ENCODE peak calls at places on chromosome 11, in four cellular contexts. Q, Y, Z and M are unnamed samples.

GRCh38 chr11:64220798-64221197 is 5.2 kb downstream of the TRPT1 start:
- DNase-seq in Q (no peak), Y (no peak), Z (no peak), M (no peak)

GRCh38 chr11:68812526-68812925 is 29.2 kb downstream of the CPT1A start:
- DNase-seq in Q (no peak), Y (peak; percentile 27), Z (peak; percentile 80), M (no peak)

GRCh38 chr11:28738549-28738948 is 630.4 kb downstream of the METTL15 start:
- DNase-seq in Q (no peak), Y (no peak), Z (no peak), M (no peak)

GRCh38 chr11:47991894-47992293 is 11.5 kb downstream of the PTPRJ start:
- DNase-seq in Q (no peak), Y (no peak), Z (no peak), M (no peak)

GRCh38 chr11:33742249-33742851 is 6.1 kb upstream of the CD59 start:
- DNase-seq in Q (no peak), Y (no peak), Z (no peak), M (no peak)

GRCh38 chr11:74681686-74682651 is 49.3 kb downstream of the CHRDL2 start:
- DNase-seq in Q (peak; percentile 86), Y (peak; percentile 62), Z (peak; percentile 26), M (no peak)

GRCh38 chr11:23730307-23730998 is 766.4 kb upstream of the LUZP2 start:
- DNase-seq in Q (no peak), Y (no peak), Z (no peak), M (no peak)

GRCh38 chr11:47626234-47626633 is 16.1 kb downstream of the MTCH2 start:
- DNase-seq in Q (no peak), Y (no peak), Z (no peak), M (no peak)

GRCh38 chr11:106644824-106645223 is 373.5 kb downstream of the GUCY1A2 start:
- DNase-seq in Q (no peak), Y (no peak), Z (no peak), M (no peak)

GRCh38 chr11:57073121-57073520 is 84.4 kb downstream of the OR5AK2 start:
- DNase-seq in Q (no peak), Y (no peak), Z (no peak), M (no peak)

GRCh38 chr11:26229270-26229669 is 102.7 kb upstream of the ANO3 start:
- DNase-seq in Q (no peak), Y (no peak), Z (no peak), M (no peak)

GRCh38 chr11:129259950-129260349 is 67.8 kb upstream of the ARHGAP32 start:
- DNase-seq in Q (no peak), Y (no peak), Z (no peak), M (no peak)

GRCh38 chr11:96303067-96303466 is 39.9 kb downstream of the MAML2 start:
- DNase-seq in Q (no peak), Y (no peak), Z (no peak), M (no peak)

GRCh38 chr11:82557274-82557673 is 176.4 kb downstream of the FAM181B start:
- DNase-seq in Q (peak; percentile 20), Y (peak; percentile 32), Z (peak; percentile 28), M (peak; percentile 7)

GRCh38 chr11:70538641-70539359 is 140.5 kb downstream of the CTTN start:
- DNase-seq in Q (no peak), Y (no peak), Z (no peak), M (no peak)

GRCh38 chr11:6438979-6439571 is 1.7 kb downstream of the HPX start:
- DNase-seq in Q (peak; percentile 29), Y (no peak), Z (peak; percentile 62), M (no peak)

GRCh38 chr11:69686452-69686851 is 11.3 kb upstream of the LTO1 start:
- DNase-seq in Q (no peak), Y (no peak), Z (no peak), M (no peak)

GRCh38 chr11:117502285-117502856 is 174.7 kb downstream of the CEP164 start:
- DNase-seq in Q (no peak), Y (no peak), Z (no peak), M (no peak)

GRCh38 chr11:9060700-9061111 is 30.7 kb downstream of the SCUBE2 start:
- DNase-seq in Q (no peak), Y (no peak), Z (no peak), M (peak; percentile 87)

DNA sequence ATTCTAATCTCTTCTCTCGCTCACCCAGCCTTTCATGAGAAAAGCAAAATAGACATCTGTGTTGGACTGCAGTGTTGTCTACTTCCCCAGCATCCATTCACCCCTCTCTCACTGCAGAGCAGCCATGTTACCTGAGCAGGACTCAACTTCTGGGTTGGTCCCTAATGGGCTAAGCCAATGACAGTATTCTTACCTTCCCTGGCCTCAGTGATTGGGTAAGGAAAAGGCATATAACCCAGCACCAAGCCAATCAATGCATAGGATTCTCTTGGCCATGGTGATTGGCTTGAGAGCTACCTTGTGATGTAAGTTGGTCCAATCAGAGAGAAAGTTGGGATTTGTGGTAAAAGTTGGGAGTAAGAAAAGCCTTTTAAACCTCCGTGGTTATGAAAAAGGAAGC is 99.8 kb upstream of the NECTIN1 start:
- DNase-seq in Q (no peak), Y (no peak), Z (no peak), M (no peak)
- H3K4me3 ChIP-seq in Q (no peak overlapping the region), Y (no peak overlapping the region), Z (no peak overlapping the region), M (no peak overlapping the region)

GRCh38 chr11:130312046-130312445 is 2.7 kb downstream of the ZBTB44 start:
- DNase-seq in Q (no peak), Y (no peak), Z (no peak), M (no peak)
- H3K4me3 ChIP-seq in Q (no peak overlapping the region), Y (no peak overlapping the region), Z (no peak overlapping the region), M (no peak overlapping the region)

GRCh38 chr11:66843776-66844495 is 695 bp downstream of the RCE1 start:
- DNase-seq in Q (no peak), Y (no peak), Z (no peak), M (no peak)

GRCh38 chr11:66845143-66845875 is 2.1 kb downstream of the RCE1 start:
- DNase-seq in Q (no peak), Y (no peak), Z (no peak), M (no peak)

GRCh38 chr11:66845876-66846212 is 2.6 kb downstream of the RCE1 start:
- DNase-seq in Q (no peak), Y (no peak), Z (no peak), M (no peak)

GRCh38 chr11:66842896-66843775 is at the start of gene RCE1:
- DNase-seq in Q (peak; percentile 86), Y (peak; percentile 91), Z (peak; percentile 91), M (peak; percentile 35)

GRCh38 chr11:66844496-66845142 is 1.4 kb downstream of the RCE1 start:
- DNase-seq in Q (no peak), Y (no peak), Z (no peak), M (no peak)
- H3K4me3 ChIP-seq in Q (no peak overlapping the region), Y (peak overlapping the region; percentile 90), Z (no peak overlapping the region), M (peak overlapping the region; percentile 65)

DNA sequence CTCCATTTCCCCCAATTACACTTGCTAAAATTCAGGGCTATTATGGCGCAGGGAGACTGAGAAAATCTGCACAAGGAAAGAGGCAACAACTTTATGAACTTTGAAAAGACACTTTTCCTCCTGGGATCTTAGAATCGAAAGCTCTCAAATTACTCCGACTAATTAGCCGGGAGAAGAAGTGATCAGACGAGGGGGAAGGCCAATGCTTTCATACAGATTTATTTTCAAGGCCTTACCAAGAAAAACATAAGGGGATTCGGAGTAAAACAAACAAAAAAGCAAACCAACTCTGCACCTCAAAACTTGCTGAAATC is 1.6 kb downstream of the PAX6 start:
- DNase-seq in Q (no peak), Y (no peak), Z (no peak), M (no peak)
- H3K4me3 ChIP-seq in Q (peak overlapping the region; percentile 68), Y (peak overlapping the region; percentile 66), Z (no peak overlapping the region), M (no peak overlapping the region)

DNA sequence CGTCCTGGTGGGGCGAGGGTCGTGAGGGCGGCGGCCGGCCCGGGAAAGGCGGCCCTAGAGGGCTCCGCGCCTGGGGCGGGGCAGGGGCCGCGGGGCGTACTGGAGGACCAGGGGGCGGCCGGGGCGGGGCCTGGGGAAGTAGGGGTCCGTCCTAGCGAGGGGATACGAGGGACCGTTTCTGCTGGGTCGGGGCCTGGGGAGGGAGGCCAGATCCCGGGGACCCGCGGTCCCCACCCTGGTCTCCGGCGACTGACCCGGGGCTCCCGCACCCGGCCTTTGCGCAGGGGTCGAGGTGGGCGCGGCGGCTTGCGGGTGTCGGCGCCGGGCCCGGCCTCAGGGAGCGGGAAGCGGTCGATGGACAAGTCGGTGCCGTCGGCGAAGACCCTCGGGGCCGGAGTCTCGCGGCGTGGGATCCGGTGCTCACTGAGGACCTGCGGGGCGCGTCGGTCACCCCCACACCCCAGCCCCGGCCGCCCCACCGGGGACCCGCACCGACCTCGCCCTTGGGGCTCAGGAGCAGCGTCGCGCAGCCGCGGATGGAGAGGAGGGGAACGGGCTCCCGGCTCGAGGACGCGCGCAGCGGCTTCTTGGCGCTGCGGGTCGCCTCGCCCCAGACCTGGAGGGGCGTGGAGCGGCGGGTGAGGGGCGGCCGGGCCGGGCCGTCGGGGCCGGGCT is 4.9 kb downstream of the LMNTD2 start:
- DNase-seq in Q (no peak), Y (no peak), Z (no peak), M (no peak)
- H3K4me3 ChIP-seq in Q (no peak overlapping the region), Y (peak overlapping the region; percentile 52), Z (no peak overlapping the region), M (no peak overlapping the region)

GRCh38 chr11:43557553-43558031 is 122.9 kb upstream of the HSD17B12 start:
- DNase-seq in Q (no peak), Y (no peak), Z (no peak), M (no peak)

GRCh38 chr11:43556269-43556668 is 124.3 kb upstream of the HSD17B12 start:
- DNase-seq in Q (no peak), Y (no peak), Z (no peak), M (no peak)

GRCh38 chr11:43558056-43558455 is 122.5 kb upstream of the HSD17B12 start:
- DNase-seq in Q (no peak), Y (no peak), Z (no peak), M (no peak)

GRCh38 chr11:43555811-43556210 is 124.7 kb upstream of the HSD17B12 start:
- DNase-seq in Q (no peak), Y (no peak), Z (no peak), M (no peak)

GRCh38 chr11:43556892-43557291 is 123.6 kb upstream of the HSD17B12 start:
- DNase-seq in Q (no peak), Y (no peak), Z (no peak), M (no peak)
- H3K4me3 ChIP-seq in Q (peak overlapping the region; percentile 17), Y (peak overlapping the region; percentile 19), Z (no peak overlapping the region), M (no peak overlapping the region)

DNA sequence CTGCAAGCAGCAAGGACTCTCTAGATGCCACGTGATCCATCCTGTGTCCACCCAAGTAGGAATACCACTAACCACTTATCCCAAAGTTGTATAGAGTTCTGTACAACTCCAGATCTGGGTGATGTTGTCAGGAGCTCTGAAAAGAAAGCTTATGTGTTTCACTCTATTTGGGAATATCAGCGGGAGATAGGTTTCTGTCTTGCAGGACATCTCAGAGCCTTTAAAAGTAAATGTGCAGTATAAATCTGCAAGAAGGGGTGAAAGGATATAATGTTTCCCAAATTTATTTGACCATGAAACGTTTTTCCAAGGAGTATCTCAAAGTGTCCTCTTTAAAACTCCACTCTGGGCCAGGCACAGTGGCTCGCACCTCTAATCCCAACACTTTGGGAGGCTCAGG is 13.9 kb downstream of the IRAG1 start:
- DNase-seq in Q (no peak), Y (no peak), Z (no peak), M (no peak)
- H3K4me3 ChIP-seq in Q (no peak overlapping the region), Y (no peak overlapping the region), Z (no peak overlapping the region), M (no peak overlapping the region)